ENCODE peak calls at places on chromosomes 1 and 21, in nine cellular contexts. H is astrocyte, X is foreskin fibroblast, O is AG10803, J is psoas muscle, C is pancreas, A is ascending aorta, P is heart left ventricle, V is GM12878. G is an unnamed sample.

GRCh38 chr1:234520908-234521801 is 42.2 kb upstream of the TARBP1 start:
- DNase-seq in H (peak), X (no peak), O (no peak), J (no peak), C (no peak), A (no peak), P (no peak), V (no peak), G (no peak)

GRCh38 chr1:166511754-166512153 is 327.5 kb upstream of the POGK start:
- DNase-seq in H (no peak), X (no peak), O (no peak), J (no peak), C (no peak), A (no peak), P (no peak), V (no peak), G (peak)

GRCh38 chr1:33137800-33138199 is 44.0 kb downstream of the TRIM62 start:
- DNase-seq in H (no peak), X (no peak), O (no peak), J (no peak), C (no peak), A (no peak), P (peak), V (no peak), G (no peak)

GRCh38 chr21:43933146-43933673 is 68.2 kb downstream of the AGPAT3 start:
- DNase-seq in H (no peak), X (no peak), O (no peak), J (no peak), C (no peak), A (no peak), P (no peak), V (no peak), G (no peak)

GRCh38 chr1:175839678-175840669 is 96.6 kb upstream of the TNR start:
- DNase-seq in H (no peak), X (no peak), O (no peak), J (no peak), C (no peak), A (no peak), P (no peak), V (no peak), G (peak)

GRCh38 chr1:103517380-103518047 is 8.0 kb upstream of the RNPC3 start:
- DNase-seq in H (peak), X (no peak), O (peak), J (no peak), C (no peak), A (no peak), P (no peak), V (peak), G (no peak)

GRCh38 chr1:186094170-186094569 is 280.9 kb downstream of the TPR start:
- DNase-seq in H (peak), X (peak), O (peak), J (no peak), C (no peak), A (no peak), P (no peak), V (no peak), G (no peak)

GRCh38 chr1:52263153-52263910 is 102.7 kb downstream of the CC2D1B start:
- DNase-seq in H (no peak), X (no peak), O (no peak), J (no peak), C (no peak), A (no peak), P (no peak), V (no peak), G (no peak)

GRCh38 chr1:71047635-71048607 is at the start of gene PTGER3:
- DNase-seq in H (no peak), X (no peak), O (peak), J (peak), C (peak), A (peak), P (peak), V (no peak), G (peak)

GRCh38 chr1:208527197-208527596 is 283.0 kb upstream of the PLXNA2 start:
- DNase-seq in H (no peak), X (no peak), O (no peak), J (no peak), C (no peak), A (no peak), P (no peak), V (no peak), G (no peak)

GRCh38 chr1:67677408-67677807 is 7.6 kb upstream of the GADD45A start:
- DNase-seq in H (no peak), X (no peak), O (no peak), J (no peak), C (no peak), A (no peak), P (no peak), V (no peak), G (no peak)

GRCh38 chr1:186617860-186618780 is 62.1 kb downstream of the PTGS2 start:
- DNase-seq in H (peak), X (peak), O (peak), J (peak), C (no peak), A (peak), P (peak), V (peak), G (peak)

GRCh38 chr1:192907545-192908243 is 98.9 kb downstream of the RGS2 start:
- DNase-seq in H (peak), X (peak), O (peak), J (no peak), C (no peak), A (no peak), P (no peak), V (no peak), G (peak)

GRCh38 chr1:61393575-61393974 is 311.2 kb downstream of the NFIA start:
- DNase-seq in H (no peak), X (no peak), O (no peak), J (no peak), C (no peak), A (no peak), P (no peak), V (no peak), G (no peak)

GRCh38 chr1:147837845-147838363 is 64.7 kb upstream of the GJA8 start:
- DNase-seq in H (no peak), X (no peak), O (no peak), J (no peak), C (no peak), A (no peak), P (no peak), V (no peak), G (no peak)

GRCh38 chr1:27382950-27383627 is at the start of gene CD164L2:
- DNase-seq in H (no peak), X (no peak), O (no peak), J (no peak), C (peak), A (no peak), P (no peak), V (no peak), G (peak)

GRCh38 chr21:38834725-38835124 is 29.0 kb downstream of the ETS2 start:
- DNase-seq in H (no peak), X (no peak), O (no peak), J (no peak), C (no peak), A (no peak), P (no peak), V (no peak), G (no peak)

GRCh38 chr21:38830667-38831525 is 25.2 kb downstream of the ETS2 start:
- DNase-seq in H (no peak), X (no peak), O (no peak), J (no peak), C (no peak), A (no peak), P (no peak), V (no peak), G (no peak)

GRCh38 chr21:38831526-38832467 is 26.1 kb downstream of the ETS2 start:
- DNase-seq in H (peak), X (peak), O (peak), J (peak), C (no peak), A (peak), P (peak), V (peak), G (peak)

GRCh38 chr21:38832664-38833063 is 26.9 kb downstream of the ETS2 start:
- DNase-seq in H (no peak), X (no peak), O (no peak), J (no peak), C (no peak), A (no peak), P (no peak), V (no peak), G (no peak)

DNA sequence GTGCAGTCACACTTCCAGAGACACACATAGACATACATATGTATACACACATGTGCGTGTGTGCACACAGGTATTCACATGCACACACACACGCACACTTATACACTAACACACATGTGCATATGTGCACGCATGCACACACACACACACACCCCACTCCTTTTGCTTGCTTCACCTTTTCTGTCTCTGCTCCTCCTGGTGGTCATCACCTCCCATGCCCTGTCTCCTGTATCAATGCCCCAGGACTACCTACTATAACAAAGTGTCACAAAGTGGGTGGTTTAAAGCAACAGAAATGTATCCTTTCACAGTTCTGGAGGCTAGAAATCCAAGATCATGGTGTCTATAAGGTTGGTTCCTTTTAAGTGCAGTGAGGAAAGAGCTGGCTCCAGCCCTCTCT is 27.4 kb downstream of the ETS2 start:
- DNase-seq in H (no peak), X (no peak), O (no peak), J (no peak), C (no peak), A (no peak), P (no peak), V (no peak), G (no peak)
- TF ChIP-seq CTCF in H (no peak), X (no peak), O (no peak), J (no peak), C (no peak), A (no peak), P (no peak), V (peak), G (no peak)

GRCh38 chr1:7225711-7226505 is 440.7 kb downstream of the CAMTA1 start:
- DNase-seq in H (no peak), X (no peak), O (no peak), J (no peak), C (no peak), A (no peak), P (no peak), V (no peak), G (no peak)

GRCh38 chr1:7224081-7224534 is 438.9 kb downstream of the CAMTA1 start:
- DNase-seq in H (no peak), X (no peak), O (no peak), J (no peak), C (no peak), A (no peak), P (no peak), V (no peak), G (no peak)

GRCh38 chr1:7222616-7223015 is 437.4 kb downstream of the CAMTA1 start:
- DNase-seq in H (no peak), X (no peak), O (no peak), J (no peak), C (no peak), A (no peak), P (no peak), V (no peak), G (no peak)

GRCh38 chr1:7223334-7224080 is 438.3 kb downstream of the CAMTA1 start:
- DNase-seq in H (peak), X (peak), O (peak), J (no peak), C (no peak), A (no peak), P (no peak), V (no peak), G (peak)

DNA sequence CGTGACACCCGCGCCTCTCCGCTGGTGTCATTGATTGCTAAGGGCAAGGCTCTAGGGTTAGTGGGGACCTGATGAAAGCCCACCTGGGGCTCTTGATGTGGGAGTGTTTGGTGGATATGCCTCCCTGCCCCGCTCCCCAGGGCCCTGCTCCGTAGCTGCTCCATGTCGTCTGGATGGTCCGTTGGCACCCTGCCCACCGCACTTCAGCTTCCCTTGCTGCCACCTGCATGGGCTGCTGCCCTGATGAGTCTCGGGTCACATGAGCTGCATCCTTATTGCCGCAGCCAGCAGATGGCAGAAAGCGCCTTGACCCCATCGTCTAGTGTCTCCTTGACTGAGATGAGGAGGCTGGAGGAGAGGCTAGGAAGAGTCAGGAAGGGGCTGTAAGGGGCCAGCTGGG is 439.4 kb downstream of the CAMTA1 start:
- DNase-seq in H (no peak), X (no peak), O (no peak), J (no peak), C (no peak), A (no peak), P (peak), V (no peak), G (peak)
- TF ChIP-seq CTCF in H (no peak), X (no peak), O (no peak), J (peak), C (no peak), A (no peak), P (no peak), V (no peak), G (peak)

GRCh38 chr1:154466879-154467767 is 34.9 kb upstream of the TDRD10 start:
- DNase-seq in H (no peak), X (no peak), O (peak), J (no peak), C (no peak), A (no peak), P (no peak), V (peak), G (no peak)
- TF ChIP-seq CTCF in H (no peak), X (peak), O (peak), J (no peak), C (no peak), A (no peak), P (peak), V (peak), G (no peak)

GRCh38 chr1:180781718-180782117 is 131.0 kb upstream of the KIAA1614 start:
- DNase-seq in H (no peak), X (no peak), O (no peak), J (no peak), C (no peak), A (no peak), P (no peak), V (no peak), G (no peak)

GRCh38 chr1:180775801-180776200 is 136.9 kb upstream of the KIAA1614 start:
- DNase-seq in H (no peak), X (no peak), O (no peak), J (no peak), C (no peak), A (no peak), P (no peak), V (no peak), G (no peak)

GRCh38 chr1:180777072-180777689 is 135.5 kb upstream of the KIAA1614 start:
- DNase-seq in H (no peak), X (no peak), O (no peak), J (no peak), C (no peak), A (no peak), P (no peak), V (no peak), G (no peak)

GRCh38 chr1:180779584-180779983 is 133.1 kb upstream of the KIAA1614 start:
- DNase-seq in H (no peak), X (no peak), O (no peak), J (no peak), C (no peak), A (no peak), P (no peak), V (no peak), G (no peak)

GRCh38 chr1:180778782-180779398 is 133.8 kb upstream of the KIAA1614 start:
- DNase-seq in H (no peak), X (no peak), O (no peak), J (no peak), C (no peak), A (no peak), P (no peak), V (no peak), G (peak)
- TF ChIP-seq CTCF in H (peak), X (peak), O (no peak), J (no peak), C (peak), A (no peak), P (no peak), V (peak), G (peak)

GRCh38 chr1:117928881-117929339 is 511 bp downstream of the GDAP2 start:
- DNase-seq in H (peak), X (peak), O (peak), J (peak), C (peak), A (peak), P (peak), V (no peak), G (peak)
- TF ChIP-seq CTCF in H (peak), X (no peak), O (peak), J (no peak), C (no peak), A (no peak), P (no peak), V (peak), G (no peak)

DNA sequence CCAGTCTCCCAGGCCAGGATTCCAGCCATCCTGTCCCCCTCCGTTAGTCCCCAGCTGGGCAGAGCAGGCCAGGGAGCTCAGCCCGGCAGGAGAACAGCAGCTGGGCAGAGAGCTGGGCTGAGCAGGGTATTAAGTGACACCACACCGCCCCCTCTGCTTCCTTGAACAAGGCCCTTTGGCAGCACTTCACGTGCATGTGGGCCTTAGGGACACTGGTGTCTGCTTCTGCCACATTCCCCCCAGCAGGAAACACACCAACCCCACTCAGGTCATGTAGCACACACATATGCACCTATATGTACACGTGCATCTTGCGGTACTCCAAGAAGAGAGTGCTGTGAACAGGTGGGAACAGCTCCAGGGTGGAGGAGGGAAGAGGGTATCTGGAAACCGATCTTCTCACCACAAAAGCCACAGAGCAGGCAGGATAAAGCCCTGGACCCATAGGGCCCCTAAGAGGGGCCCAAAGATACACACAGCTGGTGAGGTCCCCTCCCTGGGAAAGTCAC is 4.6 kb downstream of the EPHA2 start:
- DNase-seq in H (no peak), X (no peak), O (peak), J (no peak), C (no peak), A (no peak), P (peak), V (no peak), G (peak)
- TF ChIP-seq CTCF in H (no peak), X (no peak), O (peak), J (no peak), C (no peak), A (no peak), P (no peak), V (no peak), G (no peak)

DNA sequence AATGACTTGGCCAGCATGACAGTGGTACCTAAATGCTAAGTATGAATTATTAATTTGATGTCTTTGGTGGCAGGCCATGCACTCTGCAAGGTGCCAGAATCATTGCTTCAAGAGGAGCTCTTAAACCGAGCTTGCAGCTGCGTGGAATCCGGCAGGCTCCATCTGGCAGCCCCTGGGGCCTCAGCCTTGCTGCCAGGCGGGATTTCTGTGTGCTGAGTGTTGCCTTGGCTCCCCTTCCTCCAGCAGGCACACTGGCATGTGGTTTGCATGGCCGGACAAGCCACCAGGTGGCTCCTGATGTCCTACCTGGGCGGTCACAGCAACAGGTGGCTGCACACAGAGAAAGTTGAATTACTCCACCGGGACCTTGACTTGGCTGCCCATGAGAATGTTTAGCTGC is 155.4 kb downstream of the URB2 start:
- DNase-seq in H (no peak), X (no peak), O (no peak), J (peak), C (peak), A (no peak), P (peak), V (no peak), G (peak)
- TF ChIP-seq CTCF in H (no peak), X (no peak), O (no peak), J (peak), C (peak), A (no peak), P (no peak), V (no peak), G (peak)

GRCh38 chr1:14440166-14440565 is 158.3 kb upstream of the KAZN start:
- DNase-seq in H (no peak), X (no peak), O (no peak), J (no peak), C (no peak), A (no peak), P (no peak), V (no peak), G (no peak)

GRCh38 chr1:14437410-14437913 is 161.0 kb upstream of the KAZN start:
- DNase-seq in H (no peak), X (no peak), O (no peak), J (no peak), C (no peak), A (no peak), P (no peak), V (no peak), G (no peak)

GRCh38 chr1:14438127-14438769 is 160.2 kb upstream of the KAZN start:
- DNase-seq in H (no peak), X (no peak), O (no peak), J (no peak), C (no peak), A (no peak), P (no peak), V (no peak), G (no peak)

GRCh38 chr1:14439015-14439414 is 159.5 kb upstream of the KAZN start:
- DNase-seq in H (peak), X (no peak), O (peak), J (no peak), C (no peak), A (no peak), P (no peak), V (no peak), G (no peak)

GRCh38 chr1:14435368-14436023 is 163.0 kb upstream of the KAZN start:
- DNase-seq in H (no peak), X (no peak), O (no peak), J (no peak), C (no peak), A (no peak), P (no peak), V (no peak), G (no peak)
- TF ChIP-seq CTCF in H (no peak), X (no peak), O (no peak), J (no peak), C (no peak), A (no peak), P (no peak), V (peak), G (peak)

GRCh38 chr1:156845953-156846545 is 12.9 kb downstream of the INSRR start:
- DNase-seq in H (no peak), X (no peak), O (no peak), J (no peak), C (no peak), A (no peak), P (no peak), V (no peak), G (no peak)

GRCh38 chr1:156845055-156845952 is 13.6 kb downstream of the INSRR start:
- DNase-seq in H (no peak), X (no peak), O (no peak), J (no peak), C (no peak), A (no peak), P (no peak), V (no peak), G (no peak)

GRCh38 chr1:156844638-156845037 is 14.3 kb downstream of the INSRR start:
- DNase-seq in H (no peak), X (no peak), O (no peak), J (no peak), C (peak), A (no peak), P (no peak), V (no peak), G (no peak)

GRCh38 chr1:156842618-156843300 is 16.2 kb downstream of the INSRR start:
- DNase-seq in H (no peak), X (no peak), O (no peak), J (no peak), C (peak), A (no peak), P (no peak), V (no peak), G (no peak)

GRCh38 chr1:156844102-156844501 is 14.8 kb downstream of the INSRR start:
- DNase-seq in H (no peak), X (no peak), O (no peak), J (no peak), C (peak), A (no peak), P (no peak), V (no peak), G (no peak)
- TF ChIP-seq CTCF in H (no peak), X (no peak), O (no peak), J (no peak), C (no peak), A (no peak), P (no peak), V (no peak), G (no peak)

G was measured in MCF 10A.